ENCODE peak calls at places on chromosomes 1 and 21, in eight cellular contexts. L is stimulated activated naive CD8-positive, alpha-beta T cell treated with anti-CD3 and anti-CD28 coated beads, Interleukin-15, Interleukin-2, amounts not matched to agents 100 U/mL and 50 U/mL, for 24 hours; O is hepatocyte; R is activated CD4-positive, alpha-beta T cell treated with anti-CD3 and anti-CD28 coated beads, Interleukin-2, amount 50 U/mL, for 48 hours; N is tibial artery; S is stimulated activated CD4-positive, alpha-beta T cell treated with anti-CD3 and anti-CD28 coated beads, Interleukin-2, amount 100 ng/mL, for 4 hours; K is activated B cell treated with CpG ODN at 0.5 μM for 24 hours; X is GM12865. E is an unnamed sample.

GRCh38 chr1:163970699-163971098 is 588.3 kb upstream of the PBX1 start:
- DNase-seq in K (no peak), L (no peak), S (no peak), N (no peak), R (no peak), O (no peak), X (no peak), E (no peak)

GRCh38 chr1:116988908-116989307 is 12.7 kb upstream of the CD101 start:
- DNase-seq in L (no peak), N (no peak), R (no peak), K (no peak), O (no peak), S (no peak), X (no peak), E (no peak)

GRCh38 chr21:39094087-39094785 is 89.0 kb downstream of the PSMG1 start:
- DNase-seq in R (no peak), N (peak; percentile 59), O (no peak), S (no peak), X (no peak), K (no peak), L (no peak), E (no peak)

GRCh38 chr1:27488523-27489138 is 1.3 kb downstream of the WASF2 start:
- DNase-seq in S (no peak), O (peak; percentile 38), N (peak; percentile 27), L (no peak), R (no peak), K (no peak), X (peak; percentile 39), E (no peak)

GRCh38 chr1:115977481-115978258 is 1.4 kb downstream of the SLC22A15 start:
- DNase-seq in S (no peak), O (peak; percentile 30), K (no peak), R (no peak), N (no peak), L (no peak), X (no peak), E (no peak)

GRCh38 chr21:27646691-27647090 is 679.8 kb upstream of the ADAMTS5 start:
- DNase-seq in O (no peak), N (no peak), S (no peak), K (no peak), X (no peak), R (no peak), L (no peak), E (no peak)

GRCh38 chr1:67726224-67726623 is 41.2 kb downstream of the GADD45A start:
- DNase-seq in K (no peak), O (no peak), R (no peak), L (no peak), S (no peak), X (no peak), N (no peak), E (no peak)

GRCh38 chr21:33540711-33541104 is 1.2 kb downstream of the GART start:
- DNase-seq in K (no peak), S (no peak), L (no peak), R (no peak), O (peak; percentile 24), N (no peak), X (no peak), E (no peak)

GRCh38 chr1:8154621-8155052 is 128.5 kb upstream of the ERRFI1 start:
- DNase-seq in O (peak; percentile 77), N (no peak), R (no peak), L (no peak), X (no peak), K (no peak), S (no peak), E (no peak)

GRCh38 chr1:85361106-85361505 is 84.7 kb upstream of the BCL10 start:
- DNase-seq in L (no peak), K (no peak), N (no peak), O (no peak), R (no peak), X (no peak), S (no peak), E (no peak)

GRCh38 chr1:183080406-183080805 is 57.2 kb downstream of the LAMC1 start:
- DNase-seq in S (no peak), L (no peak), R (no peak), O (no peak), X (no peak), K (no peak), N (no peak), E (no peak)

GRCh38 chr1:19485362-19486187 is at the start of gene CAPZB:
- DNase-seq in K (peak; percentile 91), N (peak; percentile 97), X (peak; percentile 95), O (peak; percentile 98), R (peak; percentile 94), S (peak; percentile 93), L (peak; percentile 98), E (peak; percentile 98)

GRCh38 chr1:201022178-201022823 is 1.2 kb downstream of the KIF21B start:
- DNase-seq in S (no peak), O (no peak), N (no peak), K (no peak), X (no peak), R (no peak), L (no peak), E (no peak)

GRCh38 chr1:201213926-201214325 is 23.3 kb downstream of the IGFN1 start:
- DNase-seq in K (no peak), X (no peak), N (peak; percentile 41), S (no peak), L (no peak), O (no peak), R (no peak), E (peak; percentile 62)

GRCh38 chr1:25607123-25607522 is 9.5 kb upstream of the MAN1C1 start:
- DNase-seq in N (no peak), R (no peak), L (no peak), X (no peak), O (no peak), K (no peak), S (no peak), E (no peak)

GRCh38 chr1:14718476-14718875 is 120.0 kb downstream of the KAZN start:
- DNase-seq in K (no peak), O (no peak), N (no peak), R (no peak), X (no peak), L (no peak), S (no peak), E (no peak)

GRCh38 chr1:170290971-170291370 is 145.2 kb downstream of the NTMT2 start:
- DNase-seq in R (no peak), O (no peak), S (no peak), N (no peak), L (no peak), X (no peak), K (no peak), E (no peak)

GRCh38 chr1:70146488-70146887 is 58.9 kb downstream of the LRRC40 start:
- DNase-seq in K (no peak), R (no peak), N (no peak), X (no peak), O (no peak), L (no peak), S (no peak), E (no peak)

GRCh38 chr1:23483327-23484252 is at the start of gene ASAP3:
- DNase-seq in X (no peak), K (no peak), S (no peak), N (peak; percentile 73), R (no peak), L (no peak), O (peak; percentile 66), E (peak; percentile 90)

GRCh38 chr1:204149635-204150565 is 1.9 kb downstream of the ETNK2 start:
- DNase-seq in K (no peak), O (no peak), S (no peak), L (no peak), X (no peak), N (peak; percentile 86), R (no peak), E (no peak)

GRCh38 chr1:57898531-57898930 is 474.7 kb upstream of the DAB1 start:
- DNase-seq in K (no peak), O (no peak), S (no peak), L (no peak), X (no peak), N (no peak), R (no peak), E (no peak)

GRCh38 chr1:220391426-220391825 is 119.2 kb upstream of the RAB3GAP2 start:
- DNase-seq in K (no peak), O (no peak), R (no peak), S (no peak), L (no peak), N (no peak), X (no peak), E (no peak)

GRCh38 chr21:38831526-38832467 is 26.1 kb downstream of the ETS2 start:
- DNase-seq in K (no peak), L (peak; percentile 27), S (peak; percentile 16), N (peak; percentile 91), X (peak; percentile 56), O (peak; percentile 89), R (peak; percentile 20), E (no peak)

GRCh38 chr1:55421317-55421716 is 206.2 kb upstream of the USP24 start:
- DNase-seq in X (no peak), L (no peak), K (no peak), N (no peak), R (no peak), S (no peak), O (peak; percentile 30), E (no peak)

GRCh38 chr1:234272656-234273312 is 100.5 kb upstream of the COA6 start:
- DNase-seq in N (no peak), L (no peak), K (no peak), S (no peak), R (no peak), X (no peak), O (no peak), E (no peak)

GRCh38 chr21:43274022-43274945 is 105.5 kb downstream of the CRYAA start:
- DNase-seq in X (no peak), S (no peak), L (no peak), N (no peak), K (no peak), R (no peak), O (peak; percentile 64), E (no peak)

GRCh38 chr21:42171091-42172053 is 47.6 kb upstream of the ABCG1 start:
- DNase-seq in R (no peak), X (no peak), O (peak; percentile 46), L (no peak), K (no peak), N (no peak), S (no peak), E (peak; percentile 87)

GRCh38 chr1:19505694-19506457 is 20.5 kb upstream of the CAPZB start:
- DNase-seq in S (no peak), K (no peak), R (no peak), L (no peak), O (no peak), N (no peak), X (peak; percentile 30), E (no peak)

GRCh38 chr1:69088556-69088955 is 479.2 kb upstream of the LRRC7 start:
- DNase-seq in O (no peak), R (no peak), X (no peak), N (no peak), L (no peak), S (no peak), K (no peak), E (no peak)

GRCh38 chr1:11736746-11737639 is 1.1 kb downstream of the AGTRAP start:
- DNase-seq in L (peak; percentile 57), S (no peak), R (peak; percentile 38), X (peak; percentile 58), O (peak; percentile 65), K (no peak), N (peak; percentile 82), E (no peak)

GRCh38 chr1:114112775-114113174 is 40.9 kb downstream of the SYT6 start:
- DNase-seq in R (no peak), O (no peak), K (no peak), L (no peak), S (no peak), X (no peak), N (no peak), E (no peak)

GRCh38 chr1:55089683-55090082 is 50.3 kb downstream of the PCSK9 start:
- DNase-seq in O (no peak), L (no peak), K (no peak), N (no peak), S (no peak), X (no peak), R (no peak), E (no peak)

GRCh38 chr21:20730421-20730820 is 267.8 kb upstream of the NCAM2 start:
- DNase-seq in L (no peak), R (no peak), O (no peak), K (no peak), X (no peak), N (no peak), S (no peak), E (no peak)

GRCh38 chr1:211630236-211631081 is 45.0 kb downstream of the NEK2 start:
- DNase-seq in S (no peak), N (no peak), L (no peak), R (no peak), O (no peak), X (no peak), K (no peak), E (no peak)

E was measured in mesenteric fat pad.